ENCODE peak calls at places on chromosomes 2 and 18, in five cellular contexts. F is choroid plexus epithelial cell; U is effector CD4-positive, alpha-beta T cell; Y is HCT116; D is cardiac muscle cell. N is an unnamed sample.

GRCh38 chr2:3911891-3912455 is 208.6 kb downstream of the DCDC2C start:
- DNase-seq in F (no peak), U (no peak), Y (no peak), D (no peak), N (no peak)

GRCh38 chr18:59005266-59005665 is 134.4 kb upstream of the SEC11C start:
- DNase-seq in F (peak), U (no peak), Y (no peak), D (peak), N (no peak)

GRCh38 chr2:10124538-10125045 is 2.1 kb downstream of the RRM2 start:
- DNase-seq in F (peak), U (peak), Y (no peak), D (peak), N (peak)

GRCh38 chr2:61924895-61925663 is 19.6 kb downstream of the COMMD1 start:
- DNase-seq in F (no peak), U (no peak), Y (no peak), D (no peak), N (no peak)

GRCh38 chr2:27256855-27257454 is 5.9 kb downstream of the SLC30A3 start:
- DNase-seq in F (no peak), U (no peak), Y (no peak), D (no peak), N (no peak)

GRCh38 chr18:43590182-43590903 is 313.1 kb upstream of the SYT4 start:
- DNase-seq in F (no peak), U (no peak), Y (no peak), D (no peak), N (no peak)

GRCh38 chr2:154455871-154456270 is 242.6 kb upstream of the KCNJ3 start:
- DNase-seq in F (peak), U (no peak), Y (no peak), D (peak), N (no peak)

GRCh38 chr2:166632616-166633015 is 138.6 kb upstream of the SCN7A start:
- DNase-seq in F (peak), U (no peak), Y (no peak), D (peak), N (no peak)

GRCh38 chr2:73264332-73264606 is 20.0 kb downstream of the FBXO41 start:
- DNase-seq in F (no peak), U (no peak), Y (no peak), D (no peak), N (no peak)

GRCh38 chr18:63298393-63299015 is 21.1 kb downstream of the BCL2 start:
- DNase-seq in F (no peak), U (peak), Y (no peak), D (no peak), N (no peak)

GRCh38 chr2:192559541-192560126 is 364.9 kb upstream of the TMEFF2 start:
- DNase-seq in F (no peak), U (no peak), Y (no peak), D (no peak), N (no peak)

GRCh38 chr2:159077869-159078268 is 109.4 kb downstream of the TANC1 start:
- DNase-seq in F (no peak), U (no peak), Y (no peak), D (no peak), N (no peak)

GRCh38 chr2:241412144-241412543 is 56.1 kb downstream of the FARP2 start:
- DNase-seq in F (peak), U (no peak), Y (peak), D (peak), N (no peak)

GRCh38 chr2:152336854-152337510 is 2.0 kb downstream of the FMNL2 start:
- DNase-seq in F (peak), U (no peak), Y (no peak), D (peak), N (no peak)

GRCh38 chr18:6885992-6886823 is 156.7 kb downstream of the ARHGAP28 start:
- DNase-seq in F (peak), U (no peak), Y (no peak), D (peak), N (no peak)

GRCh38 chr2:197996583-197996982 is 192.2 kb downstream of the PLCL1 start:
- DNase-seq in F (no peak), U (no peak), Y (no peak), D (no peak), N (no peak)

GRCh38 chr2:54228945-54229344 is 27.1 kb downstream of the TSPYL6 start:
- DNase-seq in F (peak), U (no peak), Y (no peak), D (peak), N (no peak)

N was measured in T follicular helper cell.